ENCODE peak calls at places on chromosomes 1 and 21, in seven cellular contexts. E is Peyer's patch, J is caudate nucleus, U is colonic mucosa, T is left ventricle myocardium inferior, A is stomach, V is endodermal cell. S is an unnamed sample.

GRCh38 chr1:232016636-232017035 is 390.0 kb downstream of the DISC1 start:
- DNase-seq in U (no peak), A (no peak), V (no peak), J (no peak), T (no peak), E (no peak), S (no peak)

GRCh38 chr1:204228896-204229295 is 15.1 kb upstream of the GOLT1A start:
- DNase-seq in V (peak; percentile 28), T (no peak), U (no peak), J (no peak), E (no peak), A (peak; percentile 18), S (no peak)

GRCh38 chr1:34002810-34003209 is 138.9 kb downstream of the HMGB4 start:
- DNase-seq in V (no peak), A (no peak), U (no peak), J (no peak), E (no peak), T (no peak), S (no peak)

GRCh38 chr1:197399691-197400521 is 131.9 kb downstream of the CRB1 start:
- DNase-seq in V (peak; percentile 66), J (no peak), A (no peak), T (no peak), U (no peak), E (no peak), S (no peak)

GRCh38 chr1:184937729-184938128 is 36.6 kb downstream of the NIBAN1 start:
- DNase-seq in E (no peak), V (no peak), U (no peak), J (no peak), A (peak; percentile 32), T (no peak), S (no peak)

GRCh38 chr1:9539829-9540550 is 725 bp downstream of the SLC25A33 start:
- DNase-seq in T (peak; percentile 41), V (peak; percentile 78), U (peak; percentile 56), A (peak; percentile 57), J (peak; percentile 55), E (peak; percentile 43), S (peak; percentile 70)

GRCh38 chr1:40337448-40337847 is 20.4 kb upstream of the COL9A2 start:
- DNase-seq in T (no peak), V (no peak), J (no peak), U (peak; percentile 26), E (no peak), A (no peak), S (no peak)

GRCh38 chr1:217095050-217095622 is 371.9 kb upstream of the ESRRG start:
- DNase-seq in A (no peak), U (no peak), E (no peak), J (no peak), T (no peak), V (no peak), S (no peak)

GRCh38 chr1:36882536-36883285 is 151.6 kb downstream of the GRIK3 start:
- DNase-seq in U (peak; percentile 4), E (no peak), J (no peak), T (no peak), A (peak; percentile 9), V (no peak), S (no peak)

GRCh38 chr1:201760516-201760915 is 68.4 kb upstream of the IPO9 start:
- DNase-seq in V (no peak), A (no peak), T (no peak), E (no peak), J (no peak), U (no peak), S (no peak)

GRCh38 chr1:70874063-70874462 is 173.6 kb downstream of the PTGER3 start:
- DNase-seq in E (no peak), J (no peak), A (no peak), U (no peak), T (peak; percentile 15), V (no peak), S (no peak)

GRCh38 chr21:45396620-45396995 is 8.4 kb upstream of the COL18A1 start:
- DNase-seq in A (no peak), E (no peak), J (no peak), U (no peak), V (peak; percentile 29), T (no peak), S (no peak)

GRCh38 chr1:93839307-93839706 is 39.7 kb downstream of the DNTTIP2 start:
- DNase-seq in V (no peak), T (no peak), U (no peak), J (no peak), E (no peak), A (no peak), S (no peak)
- H3K27ac ChIP-seq in V (no peak overlapping the region), T (no peak overlapping the region), U (no peak overlapping the region), J (no peak overlapping the region), E (no peak overlapping the region), A (no peak overlapping the region), S (no peak overlapping the region)

GRCh38 chr1:67682659-67683197 is 2.3 kb upstream of the GADD45A start:
- DNase-seq in V (no peak), A (no peak), U (no peak), T (no peak), E (no peak), J (no peak), S (no peak)

GRCh38 chr1:67683306-67683705 is 1.7 kb upstream of the GADD45A start:
- DNase-seq in U (no peak), J (no peak), A (no peak), T (no peak), E (no peak), V (no peak), S (no peak)

GRCh38 chr1:67679691-67680090 is 5.3 kb upstream of the GADD45A start:
- DNase-seq in E (no peak), A (no peak), J (no peak), U (no peak), T (no peak), V (no peak), S (no peak)

GRCh38 chr1:67677925-67678324 is 7.1 kb upstream of the GADD45A start:
- DNase-seq in T (no peak), J (no peak), A (no peak), U (no peak), E (no peak), V (no peak), S (no peak)

DNA sequence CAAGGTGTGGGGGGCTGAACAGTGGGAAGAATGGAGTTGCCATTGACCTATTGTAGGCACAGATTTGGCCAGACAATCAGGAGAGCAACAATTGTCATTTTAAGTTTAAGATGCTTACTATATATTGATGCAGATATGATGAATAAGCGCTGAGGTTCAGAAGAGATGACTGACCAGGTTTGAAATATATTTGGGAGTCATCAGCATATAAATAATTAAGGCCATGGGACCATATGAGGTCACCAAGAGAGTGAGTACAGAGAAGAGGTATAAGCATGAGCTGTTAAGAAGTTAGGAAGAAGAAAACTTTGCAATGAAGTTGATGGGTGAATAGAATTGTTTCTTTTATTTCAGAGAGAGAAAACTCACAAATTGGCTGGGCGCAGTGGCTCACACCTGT is 4.5 kb upstream of the GADD45A start:
- DNase-seq in A (no peak), U (no peak), J (no peak), E (no peak), V (no peak), T (no peak), S (no peak)
- H3K27ac ChIP-seq in A (no peak overlapping the region), U (no peak overlapping the region), J (no peak overlapping the region), E (no peak overlapping the region), V (no peak overlapping the region), T (no peak overlapping the region), S (no peak overlapping the region)

GRCh38 chr1:200374569-200375312 is 35.1 kb downstream of the ZNF281 start:
- DNase-seq in A (no peak), J (no peak), E (no peak), T (no peak), U (no peak), V (peak; percentile 37), S (no peak)
- H3K27ac ChIP-seq in A (no peak overlapping the region), J (peak overlapping the region; percentile 98), E (no peak overlapping the region), T (no peak overlapping the region), U (no peak overlapping the region), V (no peak overlapping the region), S (peak overlapping the region; percentile 93)

DNA sequence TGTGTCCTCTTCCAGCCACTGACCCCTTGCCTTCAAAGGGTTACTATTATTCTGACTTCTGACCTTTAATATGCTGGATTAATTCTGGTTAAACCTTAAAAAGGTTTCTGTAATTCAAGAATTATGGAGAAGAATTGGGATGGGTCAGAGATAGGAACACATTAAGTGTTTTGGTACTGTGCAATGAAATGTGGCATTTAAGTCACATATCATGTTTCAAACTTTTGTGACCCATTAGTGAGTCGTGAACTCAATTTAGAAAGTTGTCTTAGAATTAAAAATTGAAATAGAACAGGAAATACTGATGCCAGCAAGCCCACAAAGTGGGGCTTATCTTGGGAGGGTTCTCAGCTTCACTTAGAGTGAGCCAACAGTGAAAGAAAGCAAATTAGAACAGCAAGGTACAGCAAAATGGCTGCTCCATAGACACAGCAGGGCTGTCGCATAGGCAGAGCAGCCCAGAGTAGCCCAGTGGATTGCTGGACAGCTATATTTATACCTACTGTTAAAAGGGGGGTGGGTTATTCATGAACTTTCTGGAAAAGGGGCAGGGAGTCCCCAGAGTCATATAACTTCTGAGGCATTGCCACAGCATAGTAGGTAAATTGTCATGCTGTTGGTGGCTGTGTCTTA is 10.5 kb downstream of the SCP2 start:
- DNase-seq in A (no peak), U (no peak), T (no peak), J (no peak), E (no peak), V (no peak), S (no peak)
- H3K27ac ChIP-seq in A (no peak overlapping the region), U (no peak overlapping the region), T (no peak overlapping the region), J (no peak overlapping the region), E (no peak overlapping the region), V (no peak overlapping the region), S (no peak overlapping the region)

DNA sequence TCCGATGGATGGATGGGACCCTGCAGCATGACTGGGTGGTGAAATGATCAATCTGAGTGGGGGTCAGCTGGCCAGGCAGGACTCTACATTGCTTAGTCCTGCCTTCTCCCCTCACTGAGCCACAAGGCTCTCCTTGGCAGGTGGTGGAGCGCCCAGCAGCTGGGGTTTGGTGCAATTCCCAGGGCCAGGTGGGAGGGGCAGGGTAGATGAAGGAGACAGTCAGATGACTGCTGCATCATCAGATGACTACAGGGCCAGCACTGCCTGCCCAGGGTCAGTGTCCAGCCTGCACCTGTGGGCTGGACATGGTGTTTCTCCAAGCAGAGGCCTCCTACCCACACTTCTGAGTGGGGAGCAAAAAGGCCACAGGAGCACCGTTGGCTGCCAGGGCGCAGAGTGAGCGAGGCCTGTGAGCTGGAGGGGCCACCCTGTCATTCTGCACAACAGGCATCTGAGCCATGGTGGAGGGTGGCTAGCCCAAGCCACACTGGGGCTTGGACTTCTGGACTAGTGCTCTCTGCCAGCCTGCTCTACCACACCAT is 103.9 kb upstream of the EDN2 start:
- DNase-seq in E (no peak), A (peak; percentile 17), V (peak; percentile 20), U (no peak), T (no peak), J (no peak), S (no peak)
- H3K27ac ChIP-seq in E (no peak overlapping the region), A (no peak overlapping the region), V (no peak overlapping the region), U (no peak overlapping the region), T (no peak overlapping the region), J (no peak overlapping the region), S (no peak overlapping the region)

GRCh38 chr21:32304998-32305397 is 6.3 kb downstream of the MRAP start:
- DNase-seq in E (no peak), T (no peak), A (no peak), V (no peak), U (peak; percentile 1), J (no peak), S (no peak)
- H3K27ac ChIP-seq in E (no peak overlapping the region), T (no peak overlapping the region), A (no peak overlapping the region), V (no peak overlapping the region), U (no peak overlapping the region), J (no peak overlapping the region), S (no peak overlapping the region)

S was measured in substantia nigra.